ENCODE peak calls at places on chromosomes 4 and X, in six cellular contexts. G is T-helper 2 cell; K is cardiac muscle cell; L is astrocyte of the spinal cord; S is activated CD8-positive, alpha-beta memory T cell treated with anti-CD3 and anti-CD28 coated beads, Interleukin-2, amount 50 U/mL, for 48 hours; D is lung. H is an unnamed sample.

GRCh38 chr4:176671532-176671931 is 121.2 kb downstream of the VEGFC start:
- DNase-seq in G (no peak), K (no peak), L (no peak), S (no peak), D (no peak), H (no peak)

GRCh38 chrX:130485870-130486269 is 84.1 kb downstream of the RBMX2 start:
- DNase-seq in G (no peak), K (no peak), L (no peak), S (no peak), D (no peak), H (no peak)

GRCh38 chrX:19564606-19565005 is 49.3 kb upstream of the MAP3K15 start:
- DNase-seq in G (no peak), K (no peak), L (no peak), S (no peak), D (no peak), H (no peak)

GRCh38 chrX:155115174-155115830 is 44.0 kb downstream of the BRCC3 start:
- DNase-seq in G (no peak), K (no peak), L (no peak), S (no peak), D (no peak), H (no peak)

GRCh38 chr4:113472864-113473263 is 288.7 kb downstream of the CAMK2D start:
- DNase-seq in G (no peak), K (no peak), L (no peak), S (no peak), D (no peak), H (no peak)

GRCh38 chr4:169723207-169723606 is 34.5 kb downstream of the HPF1 start:
- DNase-seq in G (no peak), K (peak; percentile 7), L (no peak), S (no peak), D (no peak), H (no peak)

GRCh38 chr4:156830356-156830755 is 141.2 kb downstream of the PDGFC start:
- DNase-seq in G (no peak), K (no peak), L (peak; percentile 57), S (no peak), D (no peak), H (no peak)

GRCh38 chr4:71473541-71474240 is 134.9 kb downstream of the SLC4A4 start:
- DNase-seq in G (no peak), K (no peak), L (peak; percentile 18), S (no peak), D (no peak), H (no peak)

GRCh38 chr4:151485541-151486131 is 76.7 kb downstream of the FHIP1A start:
- DNase-seq in G (no peak), K (no peak), L (no peak), S (no peak), D (no peak), H (no peak)

GRCh38 chrX:69614896-69615295 is 1.0 kb upstream of the EDA start:
- DNase-seq in G (no peak), K (no peak), L (no peak), S (no peak), D (no peak), H (no peak)

GRCh38 chrX:73943572-73943899 is 360.4 kb upstream of the ZCCHC13 start:
- DNase-seq in G (no peak), K (no peak), L (no peak), S (no peak), D (no peak), H (no peak)

GRCh38 chrX:52217494-52218160 is 32.9 kb downstream of the MAGED4 start:
- DNase-seq in G (no peak), K (peak; percentile 11), L (no peak), S (no peak), D (no peak), H (no peak)

GRCh38 chr4:186948361-186949291 is 225.0 kb upstream of the FAT1 start:
- DNase-seq in G (no peak), K (peak; percentile 37), L (peak; percentile 32), S (no peak), D (no peak), H (no peak)

GRCh38 chr4:71396382-71396781 is 57.6 kb downstream of the SLC4A4 start:
- DNase-seq in G (no peak), K (no peak), L (peak; percentile 43), S (no peak), D (no peak), H (no peak)

GRCh38 chr4:150389896-150390530 is 191.9 kb upstream of the MAB21L2 start:
- DNase-seq in G (no peak), K (no peak), L (peak; percentile 30), S (no peak), D (no peak), H (no peak)

GRCh38 chr4:109729563-109730293 is at the start of gene PLA2G12A:
- DNase-seq in G (peak; percentile 66), K (peak; percentile 83), L (peak; percentile 45), S (peak; percentile 85), D (peak; percentile 87), H (peak; percentile 77)

GRCh38 chrX:68292471-68292870 is 140.8 kb downstream of the OPHN1 start:
- DNase-seq in G (no peak), K (no peak), L (peak; percentile 12), S (no peak), D (no peak), H (no peak)

GRCh38 chr4:12360391-12360790 is 931.7 kb upstream of the HS3ST1 start:
- DNase-seq in G (no peak), K (no peak), L (no peak), S (no peak), D (no peak), H (no peak)

GRCh38 chrX:107700317-107700774 is 72.0 kb downstream of the PRPS1 start:
- DNase-seq in G (no peak), K (no peak), L (peak; percentile 58), S (no peak), D (no peak), H (no peak)

GRCh38 chrX:2696698-2697215 is 5.7 kb downstream of the CD99 start:
- DNase-seq in G (no peak), K (no peak), L (peak; percentile 90), S (no peak), D (no peak), H (peak; percentile 47)

GRCh38 chr4:109298279-109299010 is 4.0 kb downstream of the COL25A1 start:
- DNase-seq in G (no peak), K (peak; percentile 20), L (peak; percentile 23), S (no peak), D (no peak), H (no peak)

H was measured in effector memory CD8-positive, alpha-beta T cell.